ENCODE peak calls at places on chromosomes 6 and 20, in ten cellular contexts. D is neuronal stem cell; R is esophagus muscularis mucosa; A is small intestine; S is CD8-positive, alpha-beta memory T cell; Z is breast epithelium; H is thyroid gland; I is GM23248; M is Panc1; C is upper lobe of right lung. W is an unnamed sample. For H3K36me3 and H3K27me3, the result is how much of the 10 kb centered on the place peaks cover.

GRCh38 chr20:25276533-25277050 is 28.7 kb downstream of the PYGB start:
- DNase-seq in S (no peak), H (peak), C (peak), I (no peak), M (no peak), R (no peak), Z (peak), A (no peak), D (no peak), W (peak)

GRCh38 chr20:24763386-24764026 is 185.6 kb upstream of the CST7 start:
- DNase-seq in Z (no peak), S (no peak), I (no peak), D (no peak), H (no peak), R (no peak), A (no peak), C (no peak), M (no peak), W (no peak)

GRCh38 chr6:132190815-132191175 is 210.5 kb downstream of the MOXD1 start:
- DNase-seq in H (no peak), S (no peak), A (no peak), I (peak), Z (no peak), R (no peak), D (no peak), C (no peak), M (no peak), W (no peak)

GRCh38 chr6:167750956-167751358 is 75.8 kb upstream of the AFDN start:
- DNase-seq in Z (peak), C (peak), D (no peak), H (peak), I (no peak), A (peak), R (no peak), S (no peak), M (no peak), W (peak)

GRCh38 chr20:47802975-47803374 is 17.7 kb upstream of the SULF2 start:
- DNase-seq in Z (no peak), R (no peak), D (no peak), I (no peak), S (no peak), A (no peak), M (no peak), H (no peak), C (no peak), W (no peak)

GRCh38 chr6:77467038-77467437 is 3.7 kb upstream of the HTR1B start:
- DNase-seq in C (peak), S (no peak), M (no peak), Z (no peak), R (no peak), H (no peak), D (no peak), A (no peak), I (peak), W (no peak)

GRCh38 chr6:163712569-163712966 is 298.1 kb downstream of the QKI start:
- DNase-seq in R (no peak), A (no peak), C (no peak), Z (no peak), S (no peak), H (no peak), D (no peak), I (peak), M (no peak), W (no peak)

GRCh38 chr20:43383026-43383795 is 74.5 kb upstream of the SRSF6 start:
- DNase-seq in A (no peak), C (no peak), R (no peak), M (no peak), D (no peak), H (no peak), I (peak), S (no peak), Z (no peak), W (no peak)

GRCh38 chr6:128981716-128982115 is 98.8 kb downstream of the LAMA2 start:
- DNase-seq in M (no peak), H (no peak), D (no peak), R (no peak), A (no peak), I (no peak), Z (no peak), S (no peak), C (no peak), W (no peak)

GRCh38 chr6:115514656-115515055 is 546.0 kb downstream of the FRK start:
- DNase-seq in H (peak), A (no peak), C (no peak), M (no peak), D (no peak), I (peak), S (no peak), R (no peak), Z (no peak), W (no peak)

GRCh38 chr6:40585661-40586269 is 1.4 kb downstream of the LRFN2 start:
- DNase-seq in M (no peak), H (no peak), I (no peak), R (no peak), D (peak), C (no peak), S (no peak), A (no peak), Z (no peak), W (peak)

DNA sequence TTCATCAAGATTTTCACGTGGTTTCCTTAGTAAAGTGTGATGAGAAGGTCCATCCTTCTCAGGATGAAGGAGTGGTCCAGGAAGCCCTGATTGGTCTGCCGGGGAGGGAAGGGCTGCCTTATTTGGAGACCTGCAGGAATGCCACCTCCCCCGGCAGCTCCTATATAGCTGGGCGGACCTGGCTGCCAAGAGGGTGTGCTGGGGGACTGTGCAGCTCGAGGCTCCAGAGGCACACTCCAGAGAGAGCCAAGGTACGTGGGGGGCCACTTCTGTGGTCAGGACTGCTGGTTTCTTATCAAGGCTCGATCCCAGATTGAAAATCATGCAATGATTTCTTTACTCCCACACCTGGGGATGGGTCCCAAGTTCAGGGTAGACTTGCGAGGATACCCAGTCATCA is at the start of gene PRND:
- DNase-seq in Z (no peak), I (no peak), D (no peak), C (no peak), S (no peak), H (no peak), A (no peak), R (no peak), M (no peak), W (peak)
- H3K4me3 ChIP-seq in Z (no peak), I (no peak), D (no peak), C (no peak), S (no peak), H (no peak), A (no peak), R (peak), M (no peak), W (no peak)

GRCh38 chr6:143513410-143513809 is 1.9 kb upstream of the FUCA2 start:
- DNase-seq in Z (no peak), D (no peak), A (peak), C (peak), S (peak), R (no peak), I (peak), M (no peak), H (peak), W (peak)

GRCh38 chr6:143514996-143515760 is 3.7 kb upstream of the FUCA2 start:
- DNase-seq in R (no peak), S (no peak), M (no peak), D (no peak), I (peak), H (peak), A (no peak), Z (no peak), C (no peak), W (no peak)

GRCh38 chr6:143517447-143517773 is 5.9 kb upstream of the FUCA2 start:
- DNase-seq in S (no peak), R (no peak), Z (no peak), H (no peak), C (no peak), M (no peak), D (no peak), A (no peak), I (no peak), W (no peak)

GRCh38 chr6:143515766-143516355 is 4.3 kb upstream of the FUCA2 start:
- DNase-seq in M (no peak), Z (no peak), A (no peak), I (no peak), R (no peak), D (no peak), C (no peak), H (no peak), S (no peak), W (no peak)

DNA sequence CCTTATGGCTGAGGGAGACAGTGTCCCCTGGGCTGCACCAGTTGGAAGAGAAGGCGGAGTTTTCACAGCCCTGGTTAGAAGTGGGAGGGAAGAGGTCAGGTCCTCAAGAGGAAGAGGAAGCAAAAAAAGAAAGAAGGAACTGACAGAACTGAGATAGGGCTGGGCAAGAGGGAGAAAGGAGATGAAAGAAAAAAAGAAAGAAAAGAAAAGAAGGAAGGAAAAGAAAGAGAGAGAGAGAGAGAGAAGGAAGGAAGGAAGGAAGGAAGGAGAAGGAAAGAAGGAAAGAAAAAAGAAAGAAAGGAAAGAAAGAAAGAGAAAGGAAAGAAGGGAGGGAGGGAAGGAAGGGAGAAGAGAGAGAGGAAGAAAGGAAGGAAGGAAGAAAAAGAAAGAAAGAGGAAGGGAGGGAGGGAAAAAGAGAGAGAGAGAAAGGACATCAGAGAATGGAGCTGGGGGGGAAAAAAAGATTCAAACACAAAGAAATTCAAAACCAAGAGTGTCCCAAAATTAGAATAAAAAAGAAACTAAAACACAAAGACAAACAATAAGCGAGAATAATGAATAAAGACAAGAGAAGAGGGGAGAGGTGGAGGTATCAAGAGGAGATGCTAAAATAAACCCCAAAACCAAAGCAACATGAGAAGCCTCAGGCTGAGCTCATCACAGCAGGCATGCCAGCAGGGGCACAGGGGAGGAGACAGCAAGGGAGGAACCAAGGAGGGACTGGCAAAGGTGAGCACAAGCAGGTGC is 5.4 kb upstream of the FUCA2 start:
- DNase-seq in A (no peak), M (no peak), R (no peak), H (no peak), S (no peak), Z (no peak), I (no peak), D (no peak), C (no peak), W (peak)
- H3K36me3 ChIP-seq in A (under half), M (under half), R (under half), H (under half), S (under half), Z (under half), I (under half), D (under half), C (under half), W (under half)

DNA sequence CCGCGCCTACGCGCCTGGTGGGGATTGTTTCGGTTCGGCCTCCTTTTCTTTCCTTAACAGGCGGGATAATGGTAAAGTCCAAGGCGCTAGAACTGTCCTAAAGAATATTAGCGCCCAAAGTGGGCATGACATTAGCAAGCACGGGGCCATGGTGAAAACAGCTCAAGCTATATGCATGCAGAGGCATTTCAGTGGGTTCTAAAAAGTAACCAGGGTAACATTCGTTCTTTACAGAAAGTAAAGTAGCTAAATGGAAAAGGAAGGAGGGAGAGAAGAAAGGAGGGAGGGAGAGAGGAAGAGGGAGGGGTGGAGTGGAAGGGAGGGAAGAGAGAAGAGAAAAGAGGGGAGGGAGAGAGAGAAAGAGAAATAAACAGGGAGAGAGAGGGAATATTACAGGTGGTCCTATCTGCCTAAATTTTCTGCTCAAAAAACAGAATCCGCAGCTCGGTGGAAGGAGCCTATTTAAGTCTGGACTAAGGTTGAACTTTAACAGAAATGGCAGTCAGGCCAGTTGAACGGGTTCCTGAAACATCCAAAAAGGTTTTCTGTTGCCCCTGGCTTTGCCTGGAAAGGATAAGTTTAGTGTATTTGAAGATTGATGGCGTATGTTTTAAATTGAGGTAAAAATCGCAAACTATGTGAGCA is 2.0 kb downstream of the TFAP2B start:
- DNase-seq in S (no peak), H (no peak), D (no peak), M (no peak), R (no peak), C (no peak), A (no peak), Z (no peak), I (no peak), W (no peak)
- H3K27me3 ChIP-seq in S (under half), H (under half), D (half or more), M (under half), R (half or more), C (half or more), A (under half), Z (under half), I (half or more), W (half or more)

DNA sequence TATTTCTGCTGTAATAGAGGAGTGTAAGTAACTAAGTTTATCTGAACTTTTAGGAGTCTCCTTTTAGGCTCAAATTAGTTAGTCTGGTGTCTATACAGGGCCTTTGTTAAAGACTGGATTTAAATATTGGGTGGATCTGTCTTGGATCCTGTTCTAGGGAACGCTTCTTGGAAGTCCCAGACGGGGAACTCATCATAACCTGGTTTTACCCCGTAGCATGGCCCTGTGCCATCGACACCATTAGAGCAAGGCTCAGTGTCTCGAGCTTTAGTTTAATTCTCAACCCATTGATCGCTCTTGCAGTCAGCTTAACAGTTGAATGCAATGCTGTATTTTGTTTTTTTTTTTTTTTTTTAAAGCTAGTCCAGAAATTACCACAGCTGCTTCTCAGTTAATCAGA is 89.9 kb downstream of the CARMIL1 start:
- DNase-seq in C (no peak), A (no peak), H (peak), S (no peak), R (peak), M (no peak), I (no peak), D (no peak), Z (no peak), W (no peak)
- H3K4me3 ChIP-seq in C (no peak), A (no peak), H (no peak), S (no peak), R (no peak), M (no peak), I (no peak), D (no peak), Z (peak), W (no peak)

GRCh38 chr6:170041526-170041925 is 249.4 kb downstream of the DLL1 start:
- DNase-seq in C (no peak), S (no peak), Z (no peak), D (no peak), A (no peak), H (no peak), I (no peak), M (no peak), R (no peak), W (no peak)
- H3K36me3 ChIP-seq in C (under half), S (under half), Z (under half), D (under half), A (under half), H (under half), I (under half), M (under half), R (under half), W (under half)